ENCODE peak calls at places on chromosomes 3 and 15, in five cellular contexts. A is coronary artery; Z is hypothalamus; J is mesothelial cell of epicardium; P is stimulated activated naive B cell treated with anti-CD40 and anti-IgM and Interleukin-4, amounts not matched to agents 10 μg/mL and 1 μg/mL and 100 μg/mL, for 72 hours. G is an unnamed sample.

GRCh38 chr15:67024322-67024997 is 40.9 kb upstream of the SMAD3 start:
- DNase-seq in A (peak), Z (peak), J (no peak), P (no peak), G (no peak)

GRCh38 chr3:186361246-186361611 is 805 bp downstream of the DGKG start:
- DNase-seq in A (no peak), Z (no peak), J (no peak), P (no peak), G (peak)

GRCh38 chr3:186815490-186815889 is 9.2 kb upstream of the RFC4 start:
- DNase-seq in A (no peak), Z (no peak), J (no peak), P (no peak), G (no peak)

GRCh38 chr3:69869643-69870042 is 129.9 kb upstream of the SAMMSON start:
- DNase-seq in A (no peak), Z (no peak), J (no peak), P (no peak), G (no peak)

GRCh38 chr15:45704329-45705249 is 69.8 kb downstream of the SQOR start:
- DNase-seq in A (no peak), Z (no peak), J (no peak), P (no peak), G (peak)

GRCh38 chr3:71305246-71306206 is 278.0 kb downstream of the FOXP1 start:
- DNase-seq in A (no peak), Z (peak), J (no peak), P (peak), G (peak)

GRCh38 chr3:186487819-186488218 is 56.4 kb downstream of the CRYGS start:
- DNase-seq in A (no peak), Z (no peak), J (no peak), P (no peak), G (peak)

GRCh38 chr3:56818156-56818985 is 16.6 kb upstream of the ARHGEF3 start:
- DNase-seq in A (no peak), Z (no peak), J (no peak), P (no peak), G (no peak)

GRCh38 chr15:95770191-95770590 is 560.3 kb upstream of the NR2F2 start:
- DNase-seq in A (no peak), Z (no peak), J (no peak), P (no peak), G (no peak)

GRCh38 chr15:69172854-69173253 is 12.4 kb downstream of the GLCE start:
- DNase-seq in A (no peak), Z (no peak), J (no peak), P (no peak), G (no peak)

GRCh38 chr3:52194541-52195296 is 3.2 kb upstream of the ALAS1 start:
- DNase-seq in A (no peak), Z (no peak), J (no peak), P (no peak), G (no peak)

GRCh38 chr3:69338891-69339290 is 47.0 kb downstream of the FRMD4B start:
- DNase-seq in A (no peak), Z (no peak), J (no peak), P (no peak), G (no peak)

GRCh38 chr15:52196891-52197290 is 5.7 kb upstream of the GNB5 start:
- DNase-seq in A (no peak), Z (no peak), J (no peak), P (no peak), G (no peak)

GRCh38 chr3:72196377-72196929 is 411.5 kb upstream of the PROK2 start:
- DNase-seq in A (no peak), Z (no peak), J (no peak), P (no peak), G (no peak)

GRCh38 chr3:194647747-194648146 is 14.5 kb upstream of the TMEM44 start:
- DNase-seq in A (no peak), Z (no peak), J (no peak), P (no peak), G (no peak)

GRCh38 chr15:82808634-82809041 is 790 bp upstream of the WHAMM start:
- DNase-seq in A (no peak), Z (peak), J (no peak), P (no peak), G (no peak)

GRCh38 chr3:105930733-105931132 is 61.9 kb upstream of the CBLB start:
- DNase-seq in A (no peak), Z (no peak), J (no peak), P (no peak), G (no peak)

GRCh38 chr3:3603351-3603750 is 195.9 kb upstream of the LRRN1 start:
- DNase-seq in A (no peak), Z (no peak), J (no peak), P (no peak), G (no peak)

GRCh38 chr3:125585595-125586223 is 9.6 kb downstream of the OSBPL11 start:
- DNase-seq in A (no peak), Z (peak), J (no peak), P (no peak), G (peak)

GRCh38 chr15:67188551-67189218 is 65.8 kb downstream of the AAGAB start:
- DNase-seq in A (peak), Z (no peak), J (no peak), P (no peak), G (no peak)

GRCh38 chr15:87477759-87478687 is 778.5 kb downstream of the NTRK3 start:
- DNase-seq in A (no peak), Z (peak), J (no peak), P (no peak), G (no peak)

GRCh38 chr3:10551821-10552630 is 46.6 kb upstream of the ATP2B2 start:
- DNase-seq in A (peak), Z (peak), J (no peak), P (peak), G (no peak)

GRCh38 chr3:55190296-55190695 is 262.4 kb upstream of the LRTM1 start:
- DNase-seq in A (no peak), Z (no peak), J (no peak), P (no peak), G (no peak)

GRCh38 chr15:98360031-98360430 is 288.3 kb upstream of the IGF1R start:
- DNase-seq in A (no peak), Z (no peak), J (no peak), P (no peak), G (no peak)

GRCh38 chr3:192929146-192929545 is 11.5 kb upstream of the MB21D2 start:
- DNase-seq in A (no peak), Z (no peak), J (no peak), P (no peak), G (no peak)

GRCh38 chr3:39344746-39345344 is 15.3 kb downstream of the CCR8 start:
- DNase-seq in A (no peak), Z (no peak), J (no peak), P (no peak), G (no peak)

GRCh38 chr3:95911767-95912166 is 902.6 kb upstream of the EPHA6 start:
- DNase-seq in A (no peak), Z (no peak), J (no peak), P (no peak), G (no peak)

GRCh38 chr3:17894434-17895060 is 152.1 kb upstream of the TBC1D5 start:
- DNase-seq in A (no peak), Z (no peak), J (no peak), P (peak), G (peak)

GRCh38 chr15:65334586-65335231 is 30.2 kb downstream of the RNU5B-1 start:
- DNase-seq in A (no peak), Z (no peak), J (no peak), P (no peak), G (peak)

GRCh38 chr3:37457392-37458065 is 283.1 kb upstream of the LRRFIP2 start:
- DNase-seq in A (no peak), Z (no peak), J (no peak), P (no peak), G (no peak)

GRCh38 chr3:72134989-72135451 is 350.1 kb upstream of the PROK2 start:
- DNase-seq in A (no peak), Z (no peak), J (no peak), P (peak), G (no peak)

G was measured in nephron progenitor cell.